ENCODE peak calls at places on chromosomes 16 and 17, in four cellular contexts. F is neural progenitor cell, O is GM23338, J is suprapubic skin. U is an unnamed sample.

GRCh38 chr17:4307179-4307930 is 43.6 kb upstream of the ANKFY1 start:
- DNase-seq in F (no peak), J (no peak), O (peak; percentile 82), U (no peak)

GRCh38 chr17:40304464-40304863 is 4.5 kb upstream of the RARA start:
- DNase-seq in O (no peak), F (no peak), J (no peak), U (no peak)

GRCh38 chr17:31092475-31093064 is 2.2 kb upstream of the NF1 start:
- DNase-seq in F (no peak), J (no peak), O (no peak), U (no peak)

GRCh38 chr16:88977845-88978607 is 1.0 kb upstream of the CBFA2T3 start:
- DNase-seq in F (no peak), O (no peak), J (no peak), U (no peak)

GRCh38 chr17:49496183-49496865 is 1.2 kb downstream of the NGFR start:
- DNase-seq in F (peak; percentile 94), O (peak; percentile 89), J (peak; percentile 81), U (peak; percentile 85)

GRCh38 chr17:47653442-47653841 is 3.7 kb downstream of the KPNB1 start:
- DNase-seq in J (no peak), O (no peak), F (no peak), U (no peak)

GRCh38 chr17:38428643-38429371 is 543 bp downstream of the ARHGAP23 start:
- DNase-seq in F (peak; percentile 58), O (peak; percentile 72), J (no peak), U (peak; percentile 90)

GRCh38 chr16:16992986-16993783 is 477.6 kb downstream of the XYLT1 start:
- DNase-seq in O (no peak), J (no peak), F (peak; percentile 13), U (no peak)

GRCh38 chr17:18949566-18949965 is 2.4 kb upstream of the SLC5A10 start:
- DNase-seq in O (no peak), F (no peak), J (no peak), U (no peak)

GRCh38 chr17:41416478-41416877 is 7.9 kb downstream of the KRT37 start:
- DNase-seq in J (no peak), F (no peak), O (no peak), U (no peak)

GRCh38 chr17:37743612-37743874 is 1.3 kb downstream of the HNF1B start:
- DNase-seq in O (no peak), F (peak; percentile 66), J (no peak), U (no peak)

GRCh38 chr17:17819561-17819995 is 17.2 kb downstream of the SREBF1 start:
- DNase-seq in F (no peak), J (peak; percentile 85), O (peak; percentile 38), U (no peak)

GRCh38 chr17:81483085-81483861 is 29.3 kb downstream of the ACTG1 start:
- DNase-seq in O (no peak), J (peak; percentile 70), F (peak; percentile 58), U (no peak)

GRCh38 chr17:50350733-50351132 is 4.8 kb downstream of the XYLT2 start:
- DNase-seq in J (peak; percentile 35), O (no peak), F (no peak), U (peak; percentile 43)

GRCh38 chr17:48578616-48579560 is 738 bp upstream of the HOXB4 start:
- DNase-seq in O (no peak), F (no peak), J (no peak), U (no peak)

GRCh38 chr17:77375108-77375507 is 234.3 kb downstream of the SEC14L1 start:
- DNase-seq in O (no peak), F (peak; percentile 35), J (no peak), U (no peak)

GRCh38 chr16:49378238-49378637 is 4.6 kb downstream of the C16orf78 start:
- DNase-seq in O (no peak), J (no peak), F (no peak), U (no peak)

GRCh38 chr16:87809150-87809902 is 43.5 kb upstream of the KLHDC4 start:
- DNase-seq in F (no peak), J (no peak), O (no peak), U (no peak)

GRCh38 chr16:84054916-84055315 is 12.3 kb upstream of the SLC38A8 start:
- DNase-seq in O (peak; percentile 48), F (peak; percentile 71), J (no peak), U (no peak)

GRCh38 chr16:75424096-75424762 is 9.1 kb downstream of the CFDP1 start:
- DNase-seq in O (no peak), J (no peak), F (no peak), U (no peak)

GRCh38 chr16:67396159-67396774 is 3.0 kb upstream of the TPPP3 start:
- DNase-seq in O (peak; percentile 96), F (peak; percentile 97), J (peak; percentile 94), U (peak; percentile 76)

GRCh38 chr16:51236583-51236982 is 85.5 kb upstream of the SALL1 start:
- DNase-seq in J (no peak), F (no peak), O (peak; percentile 19), U (no peak)

GRCh38 chr17:28404812-28405570 is 1.0 kb downstream of the SLC46A1 start:
- DNase-seq in O (peak; percentile 44), F (no peak), J (no peak), U (no peak)
- TF ChIP-seq CTCF in O (no peak), F (no peak), J (no peak), U (no peak)

DNA sequence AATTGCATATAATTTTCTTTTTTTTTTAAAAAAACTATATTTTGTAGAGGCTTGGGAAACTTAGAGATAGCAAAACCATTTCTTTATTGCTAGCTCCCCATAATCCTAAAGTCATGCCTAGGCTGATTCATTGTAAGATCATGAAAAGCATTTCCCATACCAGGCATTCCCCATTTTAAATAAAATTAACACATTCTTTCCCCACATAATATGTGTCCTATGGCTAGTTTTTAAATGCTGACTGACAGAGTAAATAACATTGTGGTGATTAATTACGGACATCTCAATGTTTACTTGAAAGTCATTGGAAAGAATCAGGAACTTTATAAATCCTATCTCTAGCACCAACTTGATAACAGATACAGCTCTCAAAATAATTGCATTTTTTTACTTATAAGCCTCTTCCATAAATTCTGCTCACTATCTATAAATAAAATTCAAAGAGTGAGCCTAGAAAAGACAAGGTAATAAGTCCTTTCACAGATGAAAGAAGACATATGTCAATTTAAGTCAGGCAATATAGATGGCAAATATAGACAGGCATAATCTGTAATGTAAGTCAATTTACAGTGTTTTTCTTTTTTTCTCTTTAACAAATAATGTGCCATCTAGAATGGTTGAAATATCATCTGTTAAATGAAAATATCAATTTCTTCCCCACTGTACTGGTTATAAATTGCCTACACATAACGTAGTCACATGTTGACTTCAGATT is 1409.0 kb upstream of the GOT2 start:
- DNase-seq in J (no peak), O (peak; percentile 17), F (no peak), U (no peak)
- H3K27ac ChIP-seq in J (no peak overlapping the region), O (no peak overlapping the region), F (no peak overlapping the region), U (no peak overlapping the region)

DNA sequence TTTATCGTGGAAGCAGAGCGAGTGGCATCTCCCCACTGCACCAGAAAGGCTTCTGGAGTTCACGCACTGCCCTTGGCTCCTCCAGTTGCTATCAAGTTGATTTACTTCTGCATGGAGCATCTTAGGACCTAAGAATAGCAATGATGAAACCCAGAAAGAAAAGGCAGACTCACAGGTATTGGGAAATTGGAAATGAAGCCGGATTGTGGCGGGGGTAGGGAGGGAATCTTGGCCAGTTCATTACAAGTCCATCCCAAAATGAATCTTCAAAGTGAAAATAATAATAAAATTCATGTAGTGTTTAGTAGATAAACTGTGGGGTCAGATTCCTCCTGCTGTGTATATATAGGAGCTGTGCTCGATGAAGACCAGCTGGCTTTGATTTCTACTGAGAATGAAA is 33.7 kb downstream of the TEKT3 start:
- DNase-seq in O (no peak), J (no peak), F (no peak), U (no peak)
- H3K4me3 ChIP-seq in O (no peak overlapping the region), J (no peak overlapping the region), F (no peak overlapping the region), U (no peak overlapping the region)

GRCh38 chr17:7528842-7529241 is 20.0 kb upstream of the TNFSF12 start:
- DNase-seq in J (no peak), O (no peak), F (no peak), U (no peak)

DNA sequence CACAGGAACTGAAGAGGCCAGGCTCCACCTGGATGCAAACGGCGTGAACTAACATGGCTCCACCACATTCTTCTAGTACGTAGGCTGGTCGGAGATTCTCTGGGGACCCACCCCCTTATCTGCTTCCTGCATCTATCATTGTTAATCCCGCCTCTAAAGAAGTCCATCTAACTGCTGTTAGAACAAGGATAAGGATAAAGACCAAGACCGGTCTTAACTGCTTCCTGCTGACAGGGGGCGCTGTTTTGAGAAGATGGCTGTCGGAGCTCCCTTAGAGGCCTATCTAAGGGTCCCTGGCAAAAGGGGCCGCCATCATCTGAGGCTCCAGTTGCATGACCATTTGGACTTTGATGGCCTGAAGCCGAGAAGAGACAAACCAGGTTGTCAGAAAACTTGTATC is 25.8 kb upstream of the TNFSF12 start:
- DNase-seq in F (peak; percentile 39), O (peak; percentile 94), J (no peak), U (no peak)
- TF ChIP-seq CTCF in F (peak; percentile 53), O (peak; percentile 79), J (peak; percentile 1), U (peak; percentile 38)

GRCh38 chr17:75109407-75110236 is at the start of gene ARMC7:
- DNase-seq in F (peak; percentile 96), J (peak; percentile 92), O (peak; percentile 93), U (peak; percentile 84)

GRCh38 chr17:75110307-75110937 is 653 bp downstream of the ARMC7 start:
- DNase-seq in J (no peak), O (peak; percentile 69), F (peak; percentile 45), U (no peak)

GRCh38 chr17:75108193-75108592 is 1.6 kb upstream of the ARMC7 start:
- DNase-seq in O (no peak), F (no peak), J (no peak), U (no peak)

GRCh38 chr17:75111777-75112176 is 2.0 kb downstream of the ARMC7 start:
- DNase-seq in O (no peak), J (no peak), F (no peak), U (no peak)

GRCh38 chr17:75109047-75109406 is 742 bp upstream of the ARMC7 start:
- DNase-seq in F (peak; percentile 50), O (peak; percentile 67), J (no peak), U (no peak)
- H3K27ac ChIP-seq in F (no peak overlapping the region), O (no peak overlapping the region), J (no peak overlapping the region), U (peak overlapping the region; percentile 74)

GRCh38 chr17:14304876-14305636 is 4.2 kb downstream of the HS3ST3B1 start:
- DNase-seq in J (no peak), F (peak; percentile 55), O (peak; percentile 63), U (no peak)
- H3K4me3 ChIP-seq in J (no peak overlapping the region), F (peak overlapping the region; percentile 75), O (peak overlapping the region; percentile 81), U (no peak overlapping the region)

GRCh38 chr17:76166906-76167305 is 25.9 kb upstream of the FOXJ1 start:
- DNase-seq in O (no peak), J (no peak), F (no peak), U (no peak)

GRCh38 chr17:76164331-76164730 is 23.3 kb upstream of the FOXJ1 start:
- DNase-seq in O (peak; percentile 38), F (no peak), J (no peak), U (no peak)

GRCh38 chr17:76170114-76170513 is 29.1 kb upstream of the FOXJ1 start:
- DNase-seq in J (no peak), O (no peak), F (no peak), U (no peak)

GRCh38 chr17:76163919-76164318 is 22.9 kb upstream of the FOXJ1 start:
- DNase-seq in F (no peak), O (peak; percentile 10), J (no peak), U (no peak)

DNA sequence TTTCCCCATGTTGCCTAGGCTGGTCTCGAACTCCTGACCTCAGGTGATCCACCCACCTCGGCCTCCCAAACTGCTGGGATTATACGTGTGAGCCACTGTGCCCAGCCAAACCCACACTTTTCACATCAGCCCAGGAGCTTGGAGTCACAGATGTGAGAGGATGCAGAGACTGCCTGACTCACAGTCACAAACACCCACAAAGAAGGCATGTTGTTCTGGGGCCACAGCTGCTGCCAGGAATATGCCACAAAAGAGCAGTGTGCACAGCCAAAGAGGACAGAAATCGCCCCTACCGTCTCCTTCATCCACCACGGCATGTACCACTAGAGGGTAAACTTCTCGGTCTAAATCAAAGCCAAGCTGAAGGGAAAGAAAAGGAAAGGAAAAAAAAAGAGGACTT is 25.1 kb upstream of the FOXJ1 start:
- DNase-seq in O (no peak), F (no peak), J (no peak), U (no peak)
- TF ChIP-seq CTCF in O (no peak), F (no peak), J (no peak), U (no peak)